ENCODE peak calls at places on chromosomes 7 and 10, in eight cellular contexts. K is activated T-cell treated with anti-CD3 and anti-CD28 coated beads, Interleukin-2, amount 50 U/mL, for 72 hours; E is activated CD4-positive, alpha-beta T cell treated with anti-CD3 and anti-CD28 coated beads, Interleukin-2, amount 50 U/mL, for 24 hours; U is prostate gland; T is NCI-H510A treated with DMSO at 0.1 percent for 48 hours; M is Peyer's patch; Y is activated B cell treated with CpG ODN at 0.5 μM for 24 hours; H is Caki2. R is an unnamed sample.
A peak's percentile ranks its signal among the peaks of the same experiment; 100 is the strongest.

GRCh38 chr7:117169907-117170306 is 153.0 kb downstream of the WNT2 start:
- DNase-seq in E (no peak), M (no peak), H (peak; percentile 50), U (no peak), Y (no peak), K (no peak), T (no peak), R (no peak)

GRCh38 chr10:111207525-111207924 is 130.7 kb downstream of the ADRA2A start:
- DNase-seq in M (no peak), Y (no peak), K (peak; percentile 16), E (no peak), H (no peak), T (no peak), U (no peak), R (no peak)

GRCh38 chr10:6542999-6543430 is 37.1 kb downstream of the PRKCQ start:
- DNase-seq in U (no peak), Y (no peak), K (peak; percentile 50), E (no peak), M (peak; percentile 43), H (no peak), T (no peak), R (no peak)

GRCh38 chr10:18554479-18554878 is 96.9 kb downstream of the NSUN6 start:
- DNase-seq in U (no peak), M (no peak), T (no peak), Y (no peak), H (no peak), K (no peak), E (no peak), R (no peak)

GRCh38 chr7:35753761-35754603 is 46.9 kb upstream of the SEPTIN7 start:
- DNase-seq in T (no peak), U (no peak), H (no peak), M (no peak), K (no peak), E (no peak), Y (no peak), R (no peak)

GRCh38 chr10:107740962-107741690 is 576.6 kb upstream of the SORCS1 start:
- DNase-seq in U (no peak), K (no peak), E (no peak), Y (no peak), H (no peak), T (no peak), M (no peak), R (peak; percentile 3)

GRCh38 chr7:526474-527034 is 6.9 kb upstream of the PDGFA start:
- DNase-seq in T (no peak), U (no peak), Y (no peak), K (no peak), E (no peak), M (no peak), H (no peak), R (no peak)

GRCh38 chr10:102718220-102718619 is 3.8 kb downstream of the SFXN2 start:
- DNase-seq in K (no peak), T (no peak), U (no peak), M (no peak), H (no peak), E (no peak), Y (no peak), R (no peak)

GRCh38 chr10:1939016-1939415 is 201.7 kb upstream of the ADARB2 start:
- DNase-seq in Y (peak; percentile 27), K (peak; percentile 49), T (peak; percentile 41), U (no peak), M (peak; percentile 31), E (peak; percentile 76), H (no peak), R (no peak)

GRCh38 chr7:76182225-76182965 is 19.3 kb upstream of the SRRM3 start:
- DNase-seq in K (no peak), E (no peak), U (no peak), M (no peak), T (no peak), Y (no peak), H (no peak), R (no peak)

GRCh38 chr10:103231047-103231551 is 14.6 kb upstream of the RPEL1 start:
- DNase-seq in U (peak; percentile 34), Y (no peak), H (peak; percentile 87), E (no peak), M (no peak), T (no peak), K (no peak), R (no peak)

GRCh38 chr7:88115258-88116195 is 104.3 kb downstream of the SRI start:
- DNase-seq in U (no peak), K (no peak), M (no peak), E (no peak), Y (no peak), T (no peak), H (no peak), R (no peak)

GRCh38 chr10:31697271-31698168 is 231.1 kb downstream of the ARHGAP12 start:
- DNase-seq in K (no peak), Y (no peak), M (peak; percentile 20), H (no peak), E (no peak), U (peak; percentile 10), T (no peak), R (no peak)

R was measured in GM13977.